ENCODE peak calls at places on chromosomes 1 and 21, in four cellular contexts. T is heart left ventricle, F is tibial nerve, R is PC-3. G is an unnamed sample.

GRCh38 chr1:2115922-2116341 is 65.7 kb downstream of the PRKCZ start:
- DNase-seq in T (no peak), R (no peak), F (no peak), G (no peak)

GRCh38 chr1:47418681-47419272 is 2.7 kb downstream of the FOXE3 start:
- DNase-seq in R (no peak), F (no peak), T (no peak), G (no peak)

GRCh38 chr1:195345149-195345548 is 1263.1 kb downstream of the KCNT2 start:
- DNase-seq in F (no peak), T (no peak), R (no peak), G (no peak)

GRCh38 chr1:32953495-32953894 is 11.1 kb downstream of the RNF19B start:
- DNase-seq in R (peak; percentile 91), F (no peak), T (no peak), G (no peak)

GRCh38 chr1:63321788-63322247 is 549 bp upstream of the FOXD3 start:
- DNase-seq in F (no peak), R (peak; percentile 10), T (no peak), G (no peak)

GRCh38 chr1:26838474-26839338 is 12.2 kb downstream of the ZDHHC18 start:
- DNase-seq in R (no peak), T (no peak), F (no peak), G (no peak)

GRCh38 chr1:31532114-31532644 is 44.1 kb upstream of the TINAGL1 start:
- DNase-seq in R (no peak), F (no peak), T (no peak), G (no peak)

GRCh38 chr1:221778535-221779142 is 36.8 kb upstream of the DUSP10 start:
- DNase-seq in F (no peak), T (no peak), R (no peak), G (no peak)

GRCh38 chr21:27225142-27225541 is 258.3 kb upstream of the ADAMTS5 start:
- DNase-seq in F (no peak), R (no peak), T (no peak), G (no peak)

GRCh38 chr1:151822404-151822803 is 9.2 kb downstream of the RORC start:
- DNase-seq in R (no peak), T (no peak), F (no peak), G (no peak)

GRCh38 chr1:227785812-227786608 is 29.5 kb upstream of the PRSS38 start:
- DNase-seq in R (no peak), T (no peak), F (peak; percentile 6), G (no peak)

GRCh38 chr1:63634471-63634870 is 41.3 kb downstream of the PGM1 start:
- DNase-seq in F (no peak), T (no peak), R (no peak), G (no peak)

GRCh38 chr1:198763298-198763714 is 124.5 kb downstream of the PTPRC start:
- DNase-seq in F (no peak), T (no peak), R (peak; percentile 59), G (no peak)

GRCh38 chr1:207412845-207413244 is 41.3 kb upstream of the CR2 start:
- DNase-seq in R (no peak), F (no peak), T (no peak), G (no peak)

GRCh38 chr1:94698759-94699502 is 121.2 kb upstream of the SLC44A3 start:
- DNase-seq in F (no peak), R (peak; percentile 16), T (no peak), G (no peak)

GRCh38 chr1:7393141-7393540 is 378.0 kb upstream of the VAMP3 start:
- DNase-seq in T (no peak), F (no peak), R (no peak), G (no peak)

GRCh38 chr1:164914208-164914607 is 355.2 kb downstream of the PBX1 start:
- DNase-seq in R (peak; percentile 38), F (no peak), T (no peak), G (no peak)

GRCh38 chr1:67753776-67754525 is 69.0 kb downstream of the GADD45A start:
- DNase-seq in R (peak; percentile 83), F (no peak), T (no peak), G (no peak)

GRCh38 chr1:212012034-212012740 is 23.2 kb downstream of the INTS7 start:
- DNase-seq in F (peak; percentile 41), T (peak; percentile 66), R (peak; percentile 89), G (peak; percentile 32)

GRCh38 chr1:234169161-234169849 is 204.0 kb upstream of the COA6 start:
- DNase-seq in T (no peak), R (no peak), F (no peak), G (no peak)

GRCh38 chr1:39489567-39490239 is 1.7 kb upstream of the BMP8A start:
- DNase-seq in T (no peak), F (no peak), R (no peak), G (no peak)

GRCh38 chr1:30950053-30950452 is 41.5 kb upstream of the SDC3 start:
- DNase-seq in T (no peak), F (no peak), R (no peak), G (no peak)

GRCh38 chr1:69223156-69223555 is 344.6 kb upstream of the LRRC7 start:
- DNase-seq in T (no peak), F (no peak), R (no peak), G (no peak)

GRCh38 chr21:41824466-41825207 is 54.5 kb downstream of the PRDM15 start:
- DNase-seq in F (no peak), T (no peak), R (no peak), G (no peak)
- H3K36me3 ChIP-seq in F (peaks cover 91% of the 10 kb centered on the region), T (peaks cover 35% of the 10 kb centered on the region), R (no peaks in the 10 kb centered on the region), G (no peaks in the 10 kb centered on the region)

GRCh38 chr1:231603598-231604275 is 22.9 kb upstream of the DISC1 start:
- DNase-seq in T (no peak), R (peak; percentile 88), F (no peak), G (no peak)
- H3K27ac ChIP-seq in T (no peak overlapping the region), R (no peak overlapping the region), F (peak overlapping the region; percentile 68), G (peak overlapping the region; percentile 55)

GRCh38 chr1:157209514-157209913 is 71.3 kb upstream of the ETV3 start:
- DNase-seq in F (no peak), R (no peak), T (no peak), G (no peak)
- H3K4me3 ChIP-seq in F (no peak overlapping the region), R (no peak overlapping the region), T (no peak overlapping the region), G (no peak overlapping the region)

DNA sequence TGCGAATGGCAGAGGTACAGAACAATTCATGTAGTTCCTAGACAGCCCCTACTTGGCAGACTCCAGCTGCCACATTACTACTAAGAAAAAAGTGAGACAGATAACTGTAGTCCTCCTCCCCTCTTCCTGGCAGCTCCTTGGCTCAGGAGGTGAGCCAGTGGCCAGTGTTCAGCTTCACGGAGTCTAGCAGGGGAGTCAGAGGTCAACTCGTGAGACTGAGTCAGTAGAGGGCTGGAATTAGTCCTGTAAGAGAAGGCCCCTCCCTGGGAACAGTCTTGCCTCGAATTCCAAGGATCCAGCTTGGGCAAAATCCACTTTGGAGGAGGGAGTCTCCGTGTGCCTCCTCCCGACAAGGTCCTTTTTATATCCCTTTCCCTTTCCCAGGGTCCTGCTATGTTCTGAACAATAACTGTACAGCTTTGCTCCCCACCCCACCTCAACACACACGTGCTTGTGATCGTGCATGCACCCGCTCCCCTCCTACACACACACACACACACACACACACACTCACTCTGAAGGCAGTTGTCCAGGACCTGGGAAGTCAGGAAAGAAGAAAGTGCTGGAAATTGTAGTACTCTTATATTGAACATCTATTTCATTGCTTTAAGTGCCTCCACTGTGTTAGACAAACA is 22.5 kb upstream of the SLC27A3 start:
- DNase-seq in T (no peak), R (no peak), F (no peak), G (no peak)
- H3K36me3 ChIP-seq in T (peaks cover 90% of the 10 kb centered on the region), R (peaks cover 59% of the 10 kb centered on the region), F (peaks cover 93% of the 10 kb centered on the region), G (peaks cover 83% of the 10 kb centered on the region)

GRCh38 chr1:115069626-115070308 is 19.5 kb downstream of the TSPAN2 start:
- DNase-seq in R (no peak), F (no peak), T (no peak), G (no peak)

GRCh38 chr1:115074839-115075534 is 14.3 kb downstream of the TSPAN2 start:
- DNase-seq in R (no peak), F (no peak), T (no peak), G (no peak)

GRCh38 chr1:115070993-115071661 is 18.2 kb downstream of the TSPAN2 start:
- DNase-seq in F (no peak), T (no peak), R (no peak), G (no peak)

GRCh38 chr1:115076384-115076906 is 12.9 kb downstream of the TSPAN2 start:
- DNase-seq in F (no peak), T (no peak), R (no peak), G (no peak)

GRCh38 chr1:115073298-115074087 is 15.8 kb downstream of the TSPAN2 start:
- DNase-seq in F (no peak), T (peak; percentile 43), R (no peak), G (peak; percentile 29)
- H3K27ac ChIP-seq in F (no peak overlapping the region), T (peak overlapping the region; percentile 32), R (no peak overlapping the region), G (no peak overlapping the region)

GRCh38 chr1:81803423-81804103 is 2.8 kb downstream of the ADGRL2 start:
- DNase-seq in T (no peak), R (no peak), F (no peak), G (no peak)
- H3K4me3 ChIP-seq in T (peak overlapping the region; percentile 98), R (no peak overlapping the region), F (peak overlapping the region; percentile 44), G (peak overlapping the region; percentile 83)

DNA sequence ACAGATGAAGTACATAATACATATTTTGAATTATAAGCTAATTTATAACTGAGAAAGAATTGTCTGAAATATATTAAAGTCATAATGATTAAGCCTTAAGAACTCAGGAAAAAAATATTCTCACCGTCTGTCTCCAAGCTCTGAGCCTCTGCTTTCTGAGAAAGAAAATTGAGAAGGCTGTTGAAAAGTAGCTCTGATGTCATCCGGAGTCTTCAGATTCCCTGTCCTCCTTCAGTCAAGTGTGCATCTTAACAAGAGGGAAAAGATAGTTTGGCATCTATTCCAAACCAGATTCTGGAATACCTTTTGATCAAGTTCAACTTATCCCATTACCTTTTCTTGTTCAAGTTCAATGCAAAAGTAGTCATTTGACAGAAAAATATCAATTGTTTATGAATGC is 50.6 kb downstream of the NRIP1 start:
- DNase-seq in F (no peak), T (no peak), R (no peak), G (no peak)
- H3K36me3 ChIP-seq in F (peaks cover 9% of the 10 kb centered on the region), T (no peaks in the 10 kb centered on the region), R (peaks cover 25% of the 10 kb centered on the region), G (no peaks in the 10 kb centered on the region)

GRCh38 chr1:218369688-218370511 is 24.8 kb downstream of the TGFB2 start:
- DNase-seq in F (no peak), T (no peak), R (peak; percentile 62), G (no peak)

GRCh38 chr1:218367118-218367517 is 22.0 kb downstream of the TGFB2 start:
- DNase-seq in T (no peak), R (no peak), F (no peak), G (no peak)

GRCh38 chr1:218366322-218367052 is 21.4 kb downstream of the TGFB2 start:
- DNase-seq in R (no peak), T (no peak), F (no peak), G (no peak)

GRCh38 chr1:218365600-218365999 is 20.5 kb downstream of the TGFB2 start:
- DNase-seq in F (no peak), R (no peak), T (no peak), G (no peak)

GRCh38 chr1:218368686-218369085 is 23.6 kb downstream of the TGFB2 start:
- DNase-seq in T (no peak), F (no peak), R (no peak), G (no peak)
- H3K27ac ChIP-seq in T (peak overlapping the region; percentile 66), F (no peak overlapping the region), R (no peak overlapping the region), G (no peak overlapping the region)

G was measured in heart right ventricle.